ENCODE peak calls at places on chromosomes 4 and X, in eight cellular contexts. One of them, this sample, is unnamed.

GRCh38 chrX:42536286-42536685 is 241.7 kb downstream of the PPP1R2C start:
- DNase-seq in NCI-H1417: no peak
- DNase-seq in BJ: no peak
- DNase-seq in mucosa of gallbladder: no peak
- DNase-seq in HTR-8/SVneo: no peak
- DNase-seq in left ventricle myocardium inferior: no peak
- DNase-seq in lung: no peak
- DNase-seq in neural crest cell: no peak
- DNase-seq in this sample: no peak

GRCh38 chr4:88147799-88148217 is 10.6 kb downstream of the ABCG2 start:
- DNase-seq in left ventricle myocardium inferior: no peak
- DNase-seq in HTR-8/SVneo: no peak
- DNase-seq in mucosa of gallbladder: no peak
- DNase-seq in NCI-H1417: no peak
- DNase-seq in neural crest cell: no peak
- DNase-seq in BJ: no peak
- DNase-seq in lung: no peak
- DNase-seq in this sample: no peak

GRCh38 chr4:8039290-8039689 is 99.6 kb upstream of the AFAP1 start:
- DNase-seq in lung: no peak
- DNase-seq in neural crest cell: peak; percentile 59
- DNase-seq in BJ: no peak
- DNase-seq in left ventricle myocardium inferior: no peak
- DNase-seq in HTR-8/SVneo: no peak
- DNase-seq in mucosa of gallbladder: no peak
- DNase-seq in NCI-H1417: peak; percentile 98
- DNase-seq in this sample: no peak

GRCh38 chrX:118988913-118989312 is 14.5 kb downstream of the LONRF3 start:
- DNase-seq in HTR-8/SVneo: no peak
- DNase-seq in NCI-H1417: no peak
- DNase-seq in BJ: no peak
- DNase-seq in lung: no peak
- DNase-seq in neural crest cell: no peak
- DNase-seq in left ventricle myocardium inferior: no peak
- DNase-seq in mucosa of gallbladder: no peak
- DNase-seq in this sample: no peak

GRCh38 chrX:24702362-24703184 is 8.9 kb downstream of the POLA1 start:
- DNase-seq in HTR-8/SVneo: no peak
- DNase-seq in mucosa of gallbladder: no peak
- DNase-seq in NCI-H1417: no peak
- DNase-seq in lung: no peak
- DNase-seq in BJ: no peak
- DNase-seq in neural crest cell: no peak
- DNase-seq in left ventricle myocardium inferior: no peak
- DNase-seq in this sample: no peak

GRCh38 chr4:107760281-107760947 is 40.4 kb upstream of the PAPSS1 start:
- DNase-seq in mucosa of gallbladder: peak; percentile 33
- DNase-seq in NCI-H1417: no peak
- DNase-seq in left ventricle myocardium inferior: no peak
- DNase-seq in lung: no peak
- DNase-seq in HTR-8/SVneo: no peak
- DNase-seq in BJ: no peak
- DNase-seq in neural crest cell: no peak
- DNase-seq in this sample: no peak

GRCh38 chrX:101659601-101660063 is at the start of gene ARMCX2:
- DNase-seq in HTR-8/SVneo: no peak
- DNase-seq in BJ: no peak
- DNase-seq in lung: peak; percentile 38
- DNase-seq in NCI-H1417: peak; percentile 52
- DNase-seq in left ventricle myocardium inferior: peak; percentile 54
- DNase-seq in mucosa of gallbladder: peak; percentile 57
- DNase-seq in neural crest cell: peak; percentile 10
- DNase-seq in this sample: peak; percentile 17

GRCh38 chrX:131621650-131622049 is 77.8 kb downstream of the OR13H1 start:
- DNase-seq in BJ: no peak
- DNase-seq in lung: no peak
- DNase-seq in neural crest cell: no peak
- DNase-seq in mucosa of gallbladder: no peak
- DNase-seq in HTR-8/SVneo: no peak
- DNase-seq in left ventricle myocardium inferior: no peak
- DNase-seq in NCI-H1417: no peak
- DNase-seq in this sample: no peak

GRCh38 chrX:40470830-40471429 is 109.8 kb upstream of the ATP6AP2 start:
- DNase-seq in left ventricle myocardium inferior: no peak
- DNase-seq in HTR-8/SVneo: no peak
- DNase-seq in neural crest cell: no peak
- DNase-seq in NCI-H1417: no peak
- DNase-seq in lung: no peak
- DNase-seq in mucosa of gallbladder: no peak
- DNase-seq in BJ: no peak
- DNase-seq in this sample: no peak

GRCh38 chrX:136457303-136457917 is 30.3 kb upstream of the BRS3 start:
- DNase-seq in mucosa of gallbladder: no peak
- DNase-seq in BJ: no peak
- DNase-seq in NCI-H1417: peak; percentile 26
- DNase-seq in HTR-8/SVneo: no peak
- DNase-seq in neural crest cell: no peak
- DNase-seq in lung: no peak
- DNase-seq in left ventricle myocardium inferior: no peak
- DNase-seq in this sample: no peak